ENCODE peak calls at places on chromosomes 11 and 22, in eight cellular contexts. Y is brain microvascular endothelial cell; P is globus pallidus; N is activated CD4-positive, alpha-beta T cell treated with anti-CD3 and anti-CD28 coated beads, Interleukin-2, amount 10 ng/mL, durations not matched to agents 7 days and 5 days; R is fibroblast of the conjunctiva; W is GM03348; S is A172; K is body of pancreas. A is an unnamed sample.

GRCh38 chr22:28931844-28932561 is 48.6 kb downstream of the ZNRF3 start:
- DNase-seq in Y (no peak), P (no peak), N (no peak), R (no peak), W (no peak), S (no peak), K (no peak), A (no peak)

GRCh38 chr11:74232316-74232950 is 61.3 kb downstream of the PPME1 start:
- DNase-seq in Y (no peak), P (no peak), N (peak), R (no peak), W (no peak), S (no peak), K (no peak), A (no peak)

GRCh38 chr11:64230209-64230984 is at the start of gene DNAJC4:
- DNase-seq in Y (peak), P (peak), N (peak), R (peak), W (peak), S (peak), K (peak), A (peak)

GRCh38 chr22:26937213-26937612 is 279.8 kb downstream of the MIAT start:
- DNase-seq in Y (no peak), P (no peak), N (no peak), R (no peak), W (no peak), S (no peak), K (no peak), A (no peak)

GRCh38 chr11:77710358-77710757 is 72.8 kb upstream of the CLNS1A start:
- DNase-seq in Y (peak), P (no peak), N (no peak), R (no peak), W (no peak), S (no peak), K (no peak), A (no peak)

GRCh38 chr11:122751298-122752070 is 86.8 kb upstream of the CRTAM start:
- DNase-seq in Y (no peak), P (no peak), N (no peak), R (no peak), W (peak), S (peak), K (no peak), A (no peak)

GRCh38 chr11:31045335-31045734 is 324.2 kb downstream of the DCDC1 start:
- DNase-seq in Y (no peak), P (no peak), N (no peak), R (no peak), W (no peak), S (peak), K (no peak), A (no peak)

GRCh38 chr11:15309296-15309695 is 194.6 kb downstream of the INSC start:
- DNase-seq in Y (no peak), P (no peak), N (no peak), R (no peak), W (no peak), S (no peak), K (no peak), A (no peak)

GRCh38 chr22:21921729-21922128 is 30.9 kb downstream of the PPM1F start:
- DNase-seq in Y (no peak), P (no peak), N (no peak), R (no peak), W (no peak), S (no peak), K (peak), A (no peak)

GRCh38 chr11:120522021-120522420 is 10.5 kb downstream of the GRIK4 start:
- DNase-seq in Y (no peak), P (no peak), N (no peak), R (no peak), W (no peak), S (no peak), K (no peak), A (no peak)

GRCh38 chr22:30224161-30224857 is 22.2 kb downstream of the LIF start:
- DNase-seq in Y (no peak), P (no peak), N (no peak), R (no peak), W (no peak), S (peak), K (no peak), A (no peak)

GRCh38 chr11:118200901-118201680 is 23.7 kb downstream of the JAML start:
- DNase-seq in Y (no peak), P (no peak), N (peak), R (no peak), W (no peak), S (no peak), K (no peak), A (no peak)

GRCh38 chr11:114315749-114316368 is 19.7 kb downstream of the NNMT start:
- DNase-seq in Y (no peak), P (no peak), N (no peak), R (no peak), W (no peak), S (no peak), K (peak), A (no peak)

GRCh38 chr11:132464939-132465338 is 1067.4 kb downstream of the OPCML start:
- DNase-seq in Y (no peak), P (no peak), N (no peak), R (no peak), W (no peak), S (no peak), K (no peak), A (no peak)

GRCh38 chr11:103649401-103649895 is 387.0 kb upstream of the DDI1 start:
- DNase-seq in Y (no peak), P (no peak), N (no peak), R (no peak), W (no peak), S (no peak), K (no peak), A (no peak)

GRCh38 chr22:42747701-42748513 is 27.2 kb upstream of the A4GALT start:
- DNase-seq in Y (peak), P (no peak), N (no peak), R (no peak), W (peak), S (peak), K (no peak), A (no peak)

GRCh38 chr11:95897731-95898130 is 26.2 kb downstream of the MTMR2 start:
- DNase-seq in Y (peak), P (no peak), N (no peak), R (no peak), W (peak), S (no peak), K (no peak), A (no peak)

GRCh38 chr11:121650520-121651266 is 197.9 kb upstream of the SORL1-AS1 start:
- DNase-seq in Y (no peak), P (no peak), N (peak), R (no peak), W (no peak), S (no peak), K (no peak), A (no peak)

GRCh38 chr11:86782781-86783180 is 17.6 kb upstream of the PRSS23 start:
- DNase-seq in Y (no peak), P (no peak), N (no peak), R (no peak), W (no peak), S (no peak), K (no peak), A (no peak)

GRCh38 chr11:13315517-13316432 is 38.2 kb downstream of the BMAL1 start:
- DNase-seq in Y (no peak), P (no peak), N (no peak), R (no peak), W (no peak), S (peak), K (no peak), A (no peak)

GRCh38 chr11:117179048-117179999 is 781 bp downstream of the SIDT2 start:
- DNase-seq in Y (no peak), P (peak), N (peak), R (no peak), W (peak), S (no peak), K (peak), A (no peak)

GRCh38 chr11:60899021-60899936 is 7.1 kb downstream of the PRPF19 start:
- DNase-seq in Y (peak), P (no peak), N (peak), R (peak), W (peak), S (peak), K (peak), A (no peak)